ENCODE peak calls at places on chromosomes 11 and 22, in eight cellular contexts. One of them, this sample, is unnamed.

GRCh38 chr11:36534276-36534675 is 24.2 kb upstream of the TRAF6 start:
- DNase-seq in uterus: no peak
- DNase-seq in CD8-positive, alpha-beta T cell: no peak
- DNase-seq in Peyer's patch: no peak
- DNase-seq in AG04450: no peak
- DNase-seq in naive thymus-derived CD4-positive, alpha-beta T cell: no peak
- DNase-seq in kidney: no peak
- DNase-seq in endodermal cell: no peak
- DNase-seq in this sample: no peak

GRCh38 chr11:28350216-28350615 is 242.0 kb downstream of the METTL15 start:
- DNase-seq in CD8-positive, alpha-beta T cell: no peak
- DNase-seq in uterus: no peak
- DNase-seq in Peyer's patch: no peak
- DNase-seq in endodermal cell: no peak
- DNase-seq in AG04450: no peak
- DNase-seq in kidney: no peak
- DNase-seq in naive thymus-derived CD4-positive, alpha-beta T cell: no peak
- DNase-seq in this sample: no peak

GRCh38 chr22:23781065-23781464 is 5.7 kb upstream of the SMARCB1 start:
- DNase-seq in uterus: no peak
- DNase-seq in CD8-positive, alpha-beta T cell: no peak
- DNase-seq in naive thymus-derived CD4-positive, alpha-beta T cell: no peak
- DNase-seq in AG04450: no peak
- DNase-seq in endodermal cell: no peak
- DNase-seq in kidney: no peak
- DNase-seq in Peyer's patch: no peak
- DNase-seq in this sample: no peak

GRCh38 chr11:59144096-59144495 is 1.4 kb downstream of the FAM111A start:
- DNase-seq in uterus: no peak
- DNase-seq in endodermal cell: no peak
- DNase-seq in CD8-positive, alpha-beta T cell: no peak
- DNase-seq in AG04450: no peak
- DNase-seq in naive thymus-derived CD4-positive, alpha-beta T cell: no peak
- DNase-seq in kidney: no peak
- DNase-seq in Peyer's patch: no peak
- DNase-seq in this sample: no peak

GRCh38 chr11:69563946-69564780 is 76.8 kb upstream of the CCND1 start:
- DNase-seq in kidney: no peak
- DNase-seq in Peyer's patch: no peak
- DNase-seq in naive thymus-derived CD4-positive, alpha-beta T cell: no peak
- DNase-seq in endodermal cell: no peak
- DNase-seq in uterus: no peak
- DNase-seq in AG04450: no peak
- DNase-seq in CD8-positive, alpha-beta T cell: no peak
- DNase-seq in this sample: peak

GRCh38 chr11:35076201-35077100 is 62.5 kb upstream of the CD44 start:
- DNase-seq in naive thymus-derived CD4-positive, alpha-beta T cell: no peak
- DNase-seq in uterus: no peak
- DNase-seq in kidney: no peak
- DNase-seq in CD8-positive, alpha-beta T cell: no peak
- DNase-seq in endodermal cell: no peak
- DNase-seq in Peyer's patch: no peak
- DNase-seq in AG04450: no peak
- DNase-seq in this sample: no peak

GRCh38 chr11:91513734-91514133 is 710.9 kb upstream of the FAT3 start:
- DNase-seq in CD8-positive, alpha-beta T cell: no peak
- DNase-seq in naive thymus-derived CD4-positive, alpha-beta T cell: no peak
- DNase-seq in AG04450: no peak
- DNase-seq in uterus: no peak
- DNase-seq in Peyer's patch: no peak
- DNase-seq in kidney: no peak
- DNase-seq in endodermal cell: no peak
- DNase-seq in this sample: no peak

GRCh38 chr22:28907311-28908008 is 24.1 kb downstream of the ZNRF3 start:
- DNase-seq in uterus: no peak
- DNase-seq in endodermal cell: no peak
- DNase-seq in naive thymus-derived CD4-positive, alpha-beta T cell: no peak
- DNase-seq in AG04450: no peak
- DNase-seq in CD8-positive, alpha-beta T cell: no peak
- DNase-seq in Peyer's patch: no peak
- DNase-seq in kidney: no peak
- DNase-seq in this sample: peak

GRCh38 chr22:24002849-24003248 is 2.4 kb downstream of the GSTT4 start:
- DNase-seq in endodermal cell: no peak
- DNase-seq in uterus: no peak
- DNase-seq in naive thymus-derived CD4-positive, alpha-beta T cell: no peak
- DNase-seq in AG04450: no peak
- DNase-seq in kidney: no peak
- DNase-seq in Peyer's patch: no peak
- DNase-seq in CD8-positive, alpha-beta T cell: no peak
- DNase-seq in this sample: no peak

GRCh38 chr11:75815345-75815983 is 454 bp downstream of the UVRAG start:
- DNase-seq in uterus: no peak
- DNase-seq in AG04450: no peak
- DNase-seq in kidney: peak
- DNase-seq in CD8-positive, alpha-beta T cell: no peak
- DNase-seq in endodermal cell: peak
- DNase-seq in naive thymus-derived CD4-positive, alpha-beta T cell: no peak
- DNase-seq in Peyer's patch: peak
- DNase-seq in this sample: peak

GRCh38 chr22:44249376-44250147 is 63.2 kb downstream of the SHISAL1 start:
- DNase-seq in Peyer's patch: no peak
- DNase-seq in kidney: no peak
- DNase-seq in endodermal cell: no peak
- DNase-seq in naive thymus-derived CD4-positive, alpha-beta T cell: no peak
- DNase-seq in uterus: no peak
- DNase-seq in CD8-positive, alpha-beta T cell: peak
- DNase-seq in AG04450: no peak
- DNase-seq in this sample: no peak

GRCh38 chr22:44133901-44134511 is 46.7 kb upstream of the PARVG start:
- DNase-seq in CD8-positive, alpha-beta T cell: no peak
- DNase-seq in Peyer's patch: no peak
- DNase-seq in uterus: no peak
- DNase-seq in AG04450: no peak
- DNase-seq in endodermal cell: no peak
- DNase-seq in kidney: peak
- DNase-seq in naive thymus-derived CD4-positive, alpha-beta T cell: no peak
- DNase-seq in this sample: peak

GRCh38 chr11:102560555-102561011 is 30.0 kb upstream of the MMP7 start:
- DNase-seq in naive thymus-derived CD4-positive, alpha-beta T cell: peak
- DNase-seq in Peyer's patch: peak
- DNase-seq in kidney: no peak
- DNase-seq in uterus: peak
- DNase-seq in AG04450: peak
- DNase-seq in CD8-positive, alpha-beta T cell: no peak
- DNase-seq in endodermal cell: no peak
- DNase-seq in this sample: peak

GRCh38 chr22:23066200-23067022 is 3.9 kb upstream of the GNAZ start:
- DNase-seq in kidney: peak
- DNase-seq in endodermal cell: peak
- DNase-seq in naive thymus-derived CD4-positive, alpha-beta T cell: no peak
- DNase-seq in AG04450: no peak
- DNase-seq in CD8-positive, alpha-beta T cell: no peak
- DNase-seq in Peyer's patch: peak
- DNase-seq in uterus: peak
- DNase-seq in this sample: peak

GRCh38 chr11:33063326-33063775 is 24.0 kb downstream of the TCP11L1 start:
- DNase-seq in CD8-positive, alpha-beta T cell: no peak
- DNase-seq in kidney: no peak
- DNase-seq in AG04450: no peak
- DNase-seq in endodermal cell: no peak
- DNase-seq in Peyer's patch: no peak
- DNase-seq in naive thymus-derived CD4-positive, alpha-beta T cell: no peak
- DNase-seq in uterus: no peak
- DNase-seq in this sample: no peak

GRCh38 chr11:58513747-58514367 is 6.0 kb upstream of the OR5B21 start:
- DNase-seq in naive thymus-derived CD4-positive, alpha-beta T cell: no peak
- DNase-seq in kidney: peak
- DNase-seq in Peyer's patch: no peak
- DNase-seq in AG04450: peak
- DNase-seq in endodermal cell: peak
- DNase-seq in uterus: no peak
- DNase-seq in CD8-positive, alpha-beta T cell: no peak
- DNase-seq in this sample: no peak

GRCh38 chr22:29270475-29271271 is 2.6 kb downstream of the EWSR1 start:
- DNase-seq in AG04450: no peak
- DNase-seq in Peyer's patch: no peak
- DNase-seq in endodermal cell: no peak
- DNase-seq in naive thymus-derived CD4-positive, alpha-beta T cell: peak
- DNase-seq in kidney: no peak
- DNase-seq in CD8-positive, alpha-beta T cell: no peak
- DNase-seq in uterus: no peak
- DNase-seq in this sample: no peak

GRCh38 chr11:86674965-86675364 is 2.5 kb upstream of the ME3 start:
- DNase-seq in AG04450: no peak
- DNase-seq in endodermal cell: no peak
- DNase-seq in naive thymus-derived CD4-positive, alpha-beta T cell: no peak
- DNase-seq in kidney: no peak
- DNase-seq in Peyer's patch: no peak
- DNase-seq in CD8-positive, alpha-beta T cell: no peak
- DNase-seq in uterus: no peak
- DNase-seq in this sample: no peak

GRCh38 chr11:2268911-2269600 is 1.3 kb downstream of the ASCL2 start:
- DNase-seq in uterus: peak
- DNase-seq in CD8-positive, alpha-beta T cell: peak
- DNase-seq in Peyer's patch: peak
- DNase-seq in AG04450: no peak
- DNase-seq in naive thymus-derived CD4-positive, alpha-beta T cell: no peak
- DNase-seq in kidney: peak
- DNase-seq in endodermal cell: peak
- DNase-seq in this sample: no peak

GRCh38 chr11:18312663-18313420 is 9.1 kb downstream of the HPS5 start:
- DNase-seq in endodermal cell: no peak
- DNase-seq in uterus: no peak
- DNase-seq in kidney: no peak
- DNase-seq in AG04450: peak
- DNase-seq in CD8-positive, alpha-beta T cell: no peak
- DNase-seq in Peyer's patch: no peak
- DNase-seq in naive thymus-derived CD4-positive, alpha-beta T cell: no peak
- DNase-seq in this sample: no peak

GRCh38 chr11:84260862-84261261 is 974.7 kb upstream of the CCDC90B start:
- DNase-seq in Peyer's patch: no peak
- DNase-seq in endodermal cell: no peak
- DNase-seq in CD8-positive, alpha-beta T cell: no peak
- DNase-seq in AG04450: no peak
- DNase-seq in uterus: no peak
- DNase-seq in naive thymus-derived CD4-positive, alpha-beta T cell: no peak
- DNase-seq in kidney: no peak
- DNase-seq in this sample: no peak

GRCh38 chr22:23179381-23180294 is 671 bp upstream of the BCR start:
- DNase-seq in kidney: peak
- DNase-seq in uterus: peak
- DNase-seq in AG04450: no peak
- DNase-seq in Peyer's patch: no peak
- DNase-seq in naive thymus-derived CD4-positive, alpha-beta T cell: peak
- DNase-seq in CD8-positive, alpha-beta T cell: no peak
- DNase-seq in endodermal cell: peak
- DNase-seq in this sample: peak

GRCh38 chr11:134412508-134413333 is 679 bp upstream of the B3GAT1 start:
- DNase-seq in Peyer's patch: no peak
- DNase-seq in uterus: no peak
- DNase-seq in kidney: no peak
- DNase-seq in naive thymus-derived CD4-positive, alpha-beta T cell: no peak
- DNase-seq in endodermal cell: peak
- DNase-seq in AG04450: no peak
- DNase-seq in CD8-positive, alpha-beta T cell: peak
- DNase-seq in this sample: no peak

GRCh38 chr22:37912171-37912570 is 6.1 kb downstream of the MICALL1 start:
- DNase-seq in naive thymus-derived CD4-positive, alpha-beta T cell: no peak
- DNase-seq in Peyer's patch: no peak
- DNase-seq in kidney: no peak
- DNase-seq in endodermal cell: no peak
- DNase-seq in AG04450: no peak
- DNase-seq in uterus: no peak
- DNase-seq in CD8-positive, alpha-beta T cell: no peak
- DNase-seq in this sample: no peak

DNA sequence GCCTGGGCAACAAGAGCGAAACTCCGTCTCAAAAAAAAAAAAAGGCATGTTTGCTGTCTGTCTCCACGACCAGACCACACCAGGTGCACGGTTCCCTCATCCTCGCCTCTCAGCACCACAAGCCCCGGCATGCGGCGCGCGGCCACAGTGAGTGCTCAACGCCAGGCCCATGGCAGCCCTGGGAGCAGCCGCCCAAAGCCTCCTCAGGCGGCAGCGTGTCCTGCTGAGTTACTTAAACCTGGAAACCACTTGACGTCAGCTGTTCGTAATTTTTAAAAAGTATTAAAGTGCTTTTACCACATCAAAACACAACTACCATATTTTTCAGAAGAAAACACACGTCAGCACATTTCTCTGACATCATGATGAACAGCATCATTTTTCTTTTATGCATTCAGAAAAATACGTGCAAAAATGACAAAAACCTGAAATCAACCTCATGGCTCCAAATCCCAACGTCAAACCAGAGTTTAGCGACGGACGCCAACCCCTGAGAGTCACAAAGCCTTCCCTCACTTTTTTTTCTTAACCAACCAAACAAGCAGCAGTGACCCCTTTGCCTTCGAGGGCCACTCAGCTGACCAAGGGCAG is 2.1 kb downstream of the DEAF1 start:
- DNase-seq in AG04450: no peak
- DNase-seq in naive thymus-derived CD4-positive, alpha-beta T cell: peak
- DNase-seq in CD8-positive, alpha-beta T cell: no peak
- DNase-seq in Peyer's patch: no peak
- DNase-seq in uterus: no peak
- DNase-seq in kidney: no peak
- DNase-seq in endodermal cell: no peak
- DNase-seq in this sample: no peak
- H3K27ac ChIP-seq in AG04450: no peak
- H3K27ac ChIP-seq in naive thymus-derived CD4-positive, alpha-beta T cell: peak
- H3K27ac ChIP-seq in CD8-positive, alpha-beta T cell: peak
- H3K27ac ChIP-seq in Peyer's patch: no peak
- H3K27ac ChIP-seq in uterus: no peak
- H3K27ac ChIP-seq in kidney: no peak
- H3K27ac ChIP-seq in endodermal cell: no peak
- H3K27ac ChIP-seq in this sample: peak

GRCh38 chr11:112579282-112579681 is 318.6 kb upstream of the PLET1 start:
- DNase-seq in uterus: no peak
- DNase-seq in endodermal cell: no peak
- DNase-seq in AG04450: no peak
- DNase-seq in kidney: no peak
- DNase-seq in CD8-positive, alpha-beta T cell: no peak
- DNase-seq in Peyer's patch: no peak
- DNase-seq in naive thymus-derived CD4-positive, alpha-beta T cell: no peak
- DNase-seq in this sample: no peak
- H3K27ac ChIP-seq in uterus: no peak
- H3K27ac ChIP-seq in endodermal cell: no peak
- H3K27ac ChIP-seq in AG04450: no peak
- H3K27ac ChIP-seq in kidney: no peak
- H3K27ac ChIP-seq in CD8-positive, alpha-beta T cell: no peak
- H3K27ac ChIP-seq in Peyer's patch: no peak
- H3K27ac ChIP-seq in naive thymus-derived CD4-positive, alpha-beta T cell: no peak
- H3K27ac ChIP-seq in this sample: no peak

GRCh38 chr11:12397953-12398352 is 20.6 kb downstream of the PARVA start:
- DNase-seq in uterus: peak
- DNase-seq in endodermal cell: no peak
- DNase-seq in CD8-positive, alpha-beta T cell: no peak
- DNase-seq in naive thymus-derived CD4-positive, alpha-beta T cell: no peak
- DNase-seq in AG04450: peak
- DNase-seq in kidney: peak
- DNase-seq in Peyer's patch: no peak
- DNase-seq in this sample: peak
- H3K27ac ChIP-seq in uterus: peak
- H3K27ac ChIP-seq in endodermal cell: no peak
- H3K27ac ChIP-seq in CD8-positive, alpha-beta T cell: no peak
- H3K27ac ChIP-seq in naive thymus-derived CD4-positive, alpha-beta T cell: no peak
- H3K27ac ChIP-seq in AG04450: peak
- H3K27ac ChIP-seq in kidney: peak
- H3K27ac ChIP-seq in Peyer's patch: peak
- H3K27ac ChIP-seq in this sample: peak

GRCh38 chr11:44992774-44993173 is 42.1 kb upstream of the TP53I11 start:
- DNase-seq in CD8-positive, alpha-beta T cell: no peak
- DNase-seq in naive thymus-derived CD4-positive, alpha-beta T cell: no peak
- DNase-seq in AG04450: no peak
- DNase-seq in endodermal cell: peak
- DNase-seq in Peyer's patch: no peak
- DNase-seq in kidney: no peak
- DNase-seq in uterus: no peak
- DNase-seq in this sample: no peak
- H3K27ac ChIP-seq in CD8-positive, alpha-beta T cell: no peak
- H3K27ac ChIP-seq in naive thymus-derived CD4-positive, alpha-beta T cell: no peak
- H3K27ac ChIP-seq in AG04450: no peak
- H3K27ac ChIP-seq in endodermal cell: no peak
- H3K27ac ChIP-seq in Peyer's patch: no peak
- H3K27ac ChIP-seq in kidney: no peak
- H3K27ac ChIP-seq in uterus: no peak
- H3K27ac ChIP-seq in this sample: no peak

This sample was measured in sigmoid colon.